ENCODE peak calls at places on chromosomes 4 and X, in four cellular contexts. U is WTC11, R is H1, E is K562. Y is an unnamed sample.

GRCh38 chr4:90444904-90445303 is 317.7 kb downstream of the CCSER1 start:
- DNase-seq in E (no peak), R (no peak), U (no peak), Y (no peak)

GRCh38 chrX:153623310-153624029 is 23.5 kb upstream of the DUSP9 start:
- DNase-seq in R (no peak), E (no peak), U (no peak), Y (no peak)

GRCh38 chr4:74317616-74318256 is 9.5 kb downstream of the EPGN start:
- DNase-seq in E (no peak), U (no peak), R (no peak), Y (no peak)

GRCh38 chr4:125262079-125262478 is 52.7 kb upstream of the FAT4 start:
- DNase-seq in U (no peak), R (no peak), E (no peak), Y (no peak)

GRCh38 chr4:143076723-143077122 is 108.0 kb upstream of the USP38 start:
- DNase-seq in R (no peak), E (no peak), U (no peak), Y (no peak)

GRCh38 chr4:47465008-47465407 is 1.5 kb upstream of the COMMD8 start:
- DNase-seq in E (no peak), R (no peak), U (no peak), Y (no peak)

GRCh38 chrX:7202206-7202605 is 54.3 kb upstream of the PUDP start:
- DNase-seq in U (no peak), R (no peak), E (no peak), Y (no peak)

GRCh38 chrX:72477787-72478186 is 94.9 kb downstream of the HDAC8 start:
- DNase-seq in E (no peak), U (no peak), R (no peak), Y (peak; percentile 65)

GRCh38 chrX:35682481-35682880 is 115.7 kb upstream of the MAGEB16 start:
- DNase-seq in E (no peak), U (no peak), R (no peak), Y (no peak)

GRCh38 chr4:37441231-37442061 is 196.9 kb downstream of the NWD2 start:
- DNase-seq in R (no peak), U (no peak), E (no peak), Y (no peak)

GRCh38 chrX:11108253-11108941 is 2.7 kb upstream of the HCCS start:
- DNase-seq in R (no peak), E (no peak), U (no peak), Y (no peak)

GRCh38 chr4:81946996-81947395 is 426.8 kb downstream of the HNRNPD start:
- DNase-seq in R (no peak), U (no peak), E (no peak), Y (no peak)

GRCh38 chrX:148567229-148567628 is 66.8 kb downstream of the AFF2 start:
- DNase-seq in E (peak; percentile 10), R (no peak), U (no peak), Y (no peak)

GRCh38 chrX:34470507-34470906 is 186.6 kb downstream of the TMEM47 start:
- DNase-seq in E (no peak), U (no peak), R (no peak), Y (no peak)

GRCh38 chrX:20968996-20969395 is 405.2 kb upstream of the CNKSR2 start:
- DNase-seq in R (no peak), E (no peak), U (no peak), Y (no peak)

GRCh38 chr4:88758264-88758663 is 60.6 kb upstream of the NAP1L5 start:
- DNase-seq in U (no peak), R (no peak), E (no peak), Y (no peak)

GRCh38 chrX:106220177-106220576 is 52.1 kb downstream of the PWWP3B start:
- DNase-seq in R (no peak), U (no peak), E (no peak), Y (no peak)

GRCh38 chr4:174260099-174260498 is 23.4 kb downstream of the FBXO8 start:
- DNase-seq in E (no peak), U (no peak), R (no peak), Y (peak; percentile 30)

GRCh38 chr4:3301450-3302163 is 8.8 kb downstream of the RGS12 start:
- DNase-seq in E (no peak), R (no peak), U (no peak), Y (no peak)

GRCh38 chr4:55736605-55737183 is 82.9 kb upstream of the EXOC1L start:
- DNase-seq in U (no peak), E (no peak), R (no peak), Y (peak; percentile 19)

GRCh38 chrX:41122664-41123257 is 37.5 kb downstream of the USP9X start:
- DNase-seq in E (no peak), U (no peak), R (no peak), Y (peak; percentile 13)

GRCh38 chrX:11611965-11612364 is 53.8 kb downstream of the ARHGAP6 start:
- DNase-seq in R (no peak), E (no peak), U (no peak), Y (no peak)

GRCh38 chr4:6873792-6874461 is 35.7 kb upstream of the TBC1D14 start:
- DNase-seq in E (peak; percentile 72), U (peak; percentile 81), R (no peak), Y (peak; percentile 63)

GRCh38 chr4:11640584-11640983 is 211.9 kb upstream of the HS3ST1 start:
- DNase-seq in E (no peak), R (no peak), U (no peak), Y (no peak)

GRCh38 chr4:77963005-77963404 is 94.1 kb upstream of the FRAS1 start:
- DNase-seq in U (no peak), E (no peak), R (no peak), Y (no peak)

GRCh38 chr4:116926631-116927295 is 158.6 kb downstream of the TRAM1L1 start:
- DNase-seq in U (no peak), E (no peak), R (no peak), Y (no peak)

GRCh38 chr4:53987761-53988171 is 76.6 kb downstream of the CHIC2 start:
- DNase-seq in R (no peak), E (no peak), U (no peak), Y (no peak)

GRCh38 chrX:97311066-97311778 is 427.5 kb downstream of the RPA4 start:
- DNase-seq in R (no peak), E (no peak), U (no peak), Y (no peak)

GRCh38 chrX:14073158-14073557 is 43.5 kb upstream of the GEMIN8 start:
- DNase-seq in U (no peak), R (no peak), E (no peak), Y (no peak)

GRCh38 chr4:177250056-177250696 is 59.5 kb upstream of the NEIL3 start:
- DNase-seq in R (peak; percentile 69), E (peak; percentile 65), U (peak; percentile 79), Y (peak; percentile 70)

GRCh38 chr4:186037692-186038658 is 31.0 kb upstream of the TLR3 start:
- DNase-seq in R (no peak), E (peak; percentile 68), U (no peak), Y (peak; percentile 61)

GRCh38 chrX:129433461-129433860 is 89.8 kb downstream of the SMARCA1 start:
- DNase-seq in U (no peak), E (no peak), R (no peak), Y (no peak)

GRCh38 chr4:68342139-68342538 is 7.8 kb downstream of the YTHDC1 start:
- DNase-seq in E (no peak), R (no peak), U (no peak), Y (no peak)

GRCh38 chr4:142516686-142517145 is 329.4 kb downstream of the INPP4B start:
- DNase-seq in U (no peak), E (no peak), R (no peak), Y (no peak)

GRCh38 chrX:118347131-118347530 is 1.2 kb downstream of the WDR44 start:
- DNase-seq in E (peak; percentile 33), U (no peak), R (no peak), Y (peak; percentile 4)

DNA sequence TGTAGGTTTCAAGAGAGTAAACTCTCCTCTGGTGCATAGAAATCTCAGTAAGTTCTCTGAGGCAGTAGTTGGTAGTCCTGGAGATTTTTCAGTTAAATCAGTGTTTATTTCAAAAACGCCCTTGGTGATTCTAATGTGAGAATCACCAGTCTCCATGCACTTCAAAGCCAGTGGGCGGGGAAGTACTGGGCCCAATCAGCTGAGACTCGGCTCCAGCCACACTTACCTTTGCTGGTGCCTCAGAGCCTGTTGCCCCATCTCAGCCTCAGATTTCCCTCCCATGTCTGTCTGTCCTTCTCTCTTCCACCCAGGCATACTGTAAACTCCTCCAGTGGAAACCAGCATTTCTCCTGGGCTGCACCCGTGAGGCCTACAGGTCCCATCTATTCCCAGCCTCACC is 7.4 kb upstream of the MGST2 start:
- DNase-seq in U (no peak), R (no peak), E (no peak), Y (no peak)
- TF ChIP-seq TEAD4 in U (no peak), R (no peak), E (no peak), Y (no peak)

DNA sequence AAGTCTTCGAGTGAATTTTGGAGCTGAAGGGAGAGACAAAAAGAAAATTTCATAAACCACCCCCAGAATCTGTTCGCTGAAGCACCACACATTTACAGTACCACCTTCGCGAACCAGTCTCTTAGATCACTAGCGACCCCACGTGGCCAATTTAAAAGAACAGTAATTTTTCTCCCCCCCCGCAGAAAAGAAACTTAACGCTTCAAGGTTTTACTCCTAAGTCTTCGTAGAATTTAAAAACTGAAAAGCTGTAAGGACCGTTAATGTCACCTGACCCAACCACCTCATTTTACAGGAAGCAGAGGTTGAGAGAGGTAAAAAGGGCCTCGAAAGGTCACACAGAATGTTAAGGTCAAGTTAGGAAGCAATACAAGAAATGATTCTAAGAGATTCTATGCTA is 187.5 kb downstream of the QDPR start:
- DNase-seq in E (peak; percentile 67), U (peak; percentile 53), R (no peak), Y (peak; percentile 59)
- TF ChIP-seq TEAD4 in E (no peak), U (no peak), R (no peak), Y (no peak)

GRCh38 chr4:609400-610050 is 15.8 kb upstream of the PDE6B start:
- DNase-seq in R (no peak), E (no peak), U (no peak), Y (no peak)

GRCh38 chr4:612749-613125 is 12.6 kb upstream of the PDE6B start:
- DNase-seq in U (no peak), E (no peak), R (no peak), Y (no peak)

GRCh38 chr4:612052-612748 is 13.2 kb upstream of the PDE6B start:
- DNase-seq in U (no peak), R (no peak), E (no peak), Y (no peak)

GRCh38 chr4:608236-608635 is 17.1 kb upstream of the PDE6B start:
- DNase-seq in U (no peak), E (no peak), R (no peak), Y (no peak)

DNA sequence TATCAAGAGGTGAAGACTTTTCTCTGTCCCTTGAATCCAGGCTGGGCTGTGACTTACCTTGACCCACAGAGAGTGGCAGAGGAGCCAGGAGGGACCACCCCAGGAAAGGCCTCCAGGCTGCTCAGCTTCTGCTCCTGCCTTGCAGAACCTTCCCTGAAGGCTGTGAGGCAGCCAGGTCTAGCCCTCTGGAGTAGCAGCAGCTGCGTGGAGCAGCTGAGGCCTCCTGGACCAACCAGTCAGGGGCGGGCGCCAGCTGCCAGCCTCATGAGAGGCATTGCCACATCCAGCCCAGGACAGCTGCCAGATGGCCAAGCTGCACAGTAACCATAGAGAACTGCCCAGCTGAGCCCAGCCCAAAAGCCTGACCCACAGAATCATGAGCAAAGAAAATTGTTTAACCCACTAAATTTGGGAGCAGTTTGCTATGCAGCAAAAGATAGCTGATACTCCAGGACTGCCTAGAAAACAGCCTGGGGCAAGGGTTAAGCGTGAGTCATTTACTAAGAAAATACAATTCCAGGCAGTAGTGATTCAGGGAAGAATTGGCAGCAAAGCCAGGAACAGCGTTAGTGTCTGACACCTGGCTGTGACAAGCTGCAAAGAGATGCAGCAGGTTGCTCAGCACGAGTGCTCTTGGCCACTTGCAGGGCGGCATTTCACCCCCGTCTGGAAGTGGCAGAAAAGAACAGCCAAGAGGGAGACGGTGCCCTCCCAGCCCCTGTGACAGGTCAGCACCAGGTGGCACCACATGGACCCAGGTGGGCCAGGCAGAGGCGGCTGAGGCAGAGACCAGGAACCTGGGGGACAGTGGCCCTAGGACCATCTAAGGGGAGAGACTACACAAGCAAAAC is 14.7 kb upstream of the PDE6B start:
- DNase-seq in R (no peak), E (no peak), U (no peak), Y (no peak)
- TF ChIP-seq TEAD4 in R (no peak), E (no peak), U (no peak), Y (no peak)

GRCh38 chr4:148778980-148779675 is 336.9 kb upstream of the NR3C2 start:
- DNase-seq in U (no peak), R (no peak), E (no peak), Y (no peak)
- TF ChIP-seq TEAD4 in U (no peak), R (no peak), E (no peak), Y (no peak)

Y was measured in SK-N-SH.